ENCODE peak calls at places on chromosomes 5 and 9, in four cellular contexts. One of them, this sample, is unnamed.

GRCh38 chr5:181047288-181047687 is 7.2 kb downstream of the BTNL9 start:
- DNase-seq in psoas muscle: no peak
- DNase-seq in HFFc6: no peak
- DNase-seq in omental fat pad: no peak
- DNase-seq in this sample: no peak

GRCh38 chr5:159510282-159510681 is 180.0 kb upstream of the IL12B start:
- DNase-seq in psoas muscle: peak
- DNase-seq in HFFc6: peak
- DNase-seq in omental fat pad: no peak
- DNase-seq in this sample: no peak

GRCh38 chr5:37926732-37927131 is 86.9 kb upstream of the GDNF start:
- DNase-seq in psoas muscle: no peak
- DNase-seq in HFFc6: no peak
- DNase-seq in omental fat pad: no peak
- DNase-seq in this sample: peak

GRCh38 chr9:3732077-3733038 is 206.6 kb upstream of the RFX3 start:
- DNase-seq in psoas muscle: no peak
- DNase-seq in HFFc6: peak
- DNase-seq in omental fat pad: no peak
- DNase-seq in this sample: no peak

GRCh38 chr5:5403736-5404135 is 18.7 kb upstream of the ICE1 start:
- DNase-seq in psoas muscle: no peak
- DNase-seq in HFFc6: no peak
- DNase-seq in omental fat pad: no peak
- DNase-seq in this sample: no peak

GRCh38 chr9:16960084-16960483 is 89.6 kb upstream of the BNC2 start:
- DNase-seq in psoas muscle: no peak
- DNase-seq in HFFc6: peak
- DNase-seq in omental fat pad: no peak
- DNase-seq in this sample: no peak

GRCh38 chr5:92923885-92924284 is 657.1 kb downstream of the NR2F1-AS1 start:
- DNase-seq in psoas muscle: no peak
- DNase-seq in HFFc6: no peak
- DNase-seq in omental fat pad: no peak
- DNase-seq in this sample: no peak

GRCh38 chr5:33978307-33978706 is 6.2 kb downstream of the SLC45A2 start:
- DNase-seq in psoas muscle: no peak
- DNase-seq in HFFc6: no peak
- DNase-seq in omental fat pad: no peak
- DNase-seq in this sample: no peak

GRCh38 chr9:89797970-89798369 is 193.2 kb downstream of the GADD45G start:
- DNase-seq in psoas muscle: no peak
- DNase-seq in HFFc6: no peak
- DNase-seq in omental fat pad: no peak
- DNase-seq in this sample: no peak

GRCh38 chr5:7857918-7858632 is 7.1 kb upstream of the CFAP90 start:
- DNase-seq in psoas muscle: no peak
- DNase-seq in HFFc6: no peak
- DNase-seq in omental fat pad: no peak
- DNase-seq in this sample: no peak

GRCh38 chr5:168916266-168916665 is 337.1 kb upstream of the PANK3 start:
- DNase-seq in psoas muscle: peak
- DNase-seq in HFFc6: no peak
- DNase-seq in omental fat pad: no peak
- DNase-seq in this sample: no peak

GRCh38 chr9:70256123-70256551 is 2.6 kb upstream of the SMC5 start:
- DNase-seq in psoas muscle: no peak
- DNase-seq in HFFc6: peak
- DNase-seq in omental fat pad: no peak
- DNase-seq in this sample: no peak

GRCh38 chr9:122120672-122121071 is 27.6 kb upstream of the TTLL11 start:
- DNase-seq in psoas muscle: no peak
- DNase-seq in HFFc6: no peak
- DNase-seq in omental fat pad: no peak
- DNase-seq in this sample: no peak

GRCh38 chr5:119828536-119828935 is 199.2 kb downstream of the FAM170A start:
- DNase-seq in psoas muscle: no peak
- DNase-seq in HFFc6: no peak
- DNase-seq in omental fat pad: no peak
- DNase-seq in this sample: no peak

GRCh38 chr9:109821711-109822110 is 41.7 kb downstream of the PALM2AKAP2 start:
- DNase-seq in psoas muscle: no peak
- DNase-seq in HFFc6: peak
- DNase-seq in omental fat pad: no peak
- DNase-seq in this sample: no peak

DNA sequence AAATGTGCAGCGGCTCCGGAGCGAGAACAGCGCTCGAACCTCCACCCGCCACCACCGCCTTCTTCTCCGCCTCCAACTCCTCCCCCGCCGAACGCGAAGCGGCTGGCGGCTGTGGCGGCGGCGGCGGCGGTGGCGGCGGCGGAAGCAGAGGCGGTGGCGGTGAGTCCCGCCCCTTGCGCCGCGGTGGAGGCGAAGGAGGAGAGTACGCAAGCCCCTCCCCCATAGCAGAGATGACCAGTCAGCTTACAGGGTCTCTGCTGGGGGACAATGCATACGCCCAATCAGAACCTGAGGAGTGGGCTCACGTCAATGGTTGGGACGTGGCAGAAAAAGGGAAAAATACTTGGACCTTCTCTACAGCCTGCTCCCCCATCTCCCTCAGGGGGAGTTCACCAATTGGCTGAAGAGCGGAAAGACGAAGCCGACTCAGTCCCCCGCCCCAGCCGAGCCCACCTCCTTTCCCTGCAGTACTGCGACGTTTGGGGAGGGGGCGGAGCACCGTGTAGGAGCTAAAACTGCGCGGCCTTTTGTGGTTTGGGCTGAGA is at the start of gene PJA2:
- DNase-seq in psoas muscle: peak
- DNase-seq in HFFc6: peak
- DNase-seq in omental fat pad: peak
- DNase-seq in this sample: peak
- TF ChIP-seq CTCF in psoas muscle: peak
- TF ChIP-seq CTCF in HFFc6: peak
- TF ChIP-seq CTCF in omental fat pad: no peak
- TF ChIP-seq CTCF in this sample: no peak

DNA sequence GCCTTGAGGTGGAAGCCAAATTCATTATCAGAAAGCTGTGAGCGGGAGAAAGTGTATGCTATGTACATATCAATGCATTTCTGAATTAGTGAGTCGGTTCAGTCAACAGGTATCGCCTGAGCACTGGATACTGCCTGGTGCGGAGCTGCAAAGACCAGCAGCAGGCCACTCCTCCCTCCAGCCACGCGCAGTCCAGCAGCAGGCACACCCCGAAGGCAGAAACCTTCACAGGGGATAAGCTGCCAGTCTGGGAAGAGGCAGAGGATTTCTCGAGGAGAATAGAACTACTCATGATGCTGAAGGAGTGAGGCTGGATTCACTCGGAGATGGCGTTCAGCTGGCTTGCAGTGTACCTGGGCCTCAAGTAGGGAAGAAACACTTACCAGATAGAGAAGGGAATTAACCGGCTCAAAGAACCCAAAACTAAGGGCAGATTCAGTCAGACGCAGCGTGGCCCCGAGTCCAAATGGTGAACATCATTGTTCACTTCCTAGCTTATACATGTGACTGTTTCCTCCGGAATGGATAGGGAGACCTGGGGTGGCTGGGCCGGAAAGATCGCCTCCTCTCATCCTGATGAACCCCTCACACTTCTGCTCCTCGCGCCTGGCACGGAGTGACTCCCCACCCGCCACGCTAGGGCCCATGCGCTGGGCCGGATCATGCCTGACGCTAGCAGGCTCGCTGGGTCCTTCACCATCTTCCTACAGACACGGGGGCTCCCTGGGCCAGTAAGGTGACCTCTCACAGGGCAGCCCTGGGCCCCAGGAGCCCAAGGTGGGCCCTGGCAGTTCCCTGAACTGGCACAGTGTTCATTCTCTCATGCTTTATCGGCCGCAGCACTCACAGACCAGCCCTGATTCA is 78.1 kb upstream of the SPATA31C2 start:
- DNase-seq in psoas muscle: no peak
- DNase-seq in HFFc6: no peak
- DNase-seq in omental fat pad: no peak
- DNase-seq in this sample: no peak
- TF ChIP-seq CTCF in psoas muscle: no peak
- TF ChIP-seq CTCF in HFFc6: no peak
- TF ChIP-seq CTCF in omental fat pad: no peak
- TF ChIP-seq CTCF in this sample: no peak

GRCh38 chr5:106321242-106321641 is 1349.5 kb downstream of the EFNA5 start:
- DNase-seq in psoas muscle: no peak
- DNase-seq in HFFc6: no peak
- DNase-seq in omental fat pad: no peak
- DNase-seq in this sample: no peak
- TF ChIP-seq CTCF in psoas muscle: no peak
- TF ChIP-seq CTCF in HFFc6: no peak
- TF ChIP-seq CTCF in omental fat pad: no peak
- TF ChIP-seq CTCF in this sample: no peak

GRCh38 chr5:52943285-52943684 is 45.9 kb upstream of the ITGA2 start:
- DNase-seq in psoas muscle: no peak
- DNase-seq in HFFc6: no peak
- DNase-seq in omental fat pad: no peak
- DNase-seq in this sample: no peak
- TF ChIP-seq CTCF in psoas muscle: no peak
- TF ChIP-seq CTCF in HFFc6: peak
- TF ChIP-seq CTCF in omental fat pad: no peak
- TF ChIP-seq CTCF in this sample: no peak

GRCh38 chr5:71778678-71779276 is 59.7 kb downstream of the CARTPT start:
- DNase-seq in psoas muscle: no peak
- DNase-seq in HFFc6: peak
- DNase-seq in omental fat pad: no peak
- DNase-seq in this sample: no peak
- TF ChIP-seq CTCF in psoas muscle: peak
- TF ChIP-seq CTCF in HFFc6: peak
- TF ChIP-seq CTCF in omental fat pad: no peak
- TF ChIP-seq CTCF in this sample: peak

DNA sequence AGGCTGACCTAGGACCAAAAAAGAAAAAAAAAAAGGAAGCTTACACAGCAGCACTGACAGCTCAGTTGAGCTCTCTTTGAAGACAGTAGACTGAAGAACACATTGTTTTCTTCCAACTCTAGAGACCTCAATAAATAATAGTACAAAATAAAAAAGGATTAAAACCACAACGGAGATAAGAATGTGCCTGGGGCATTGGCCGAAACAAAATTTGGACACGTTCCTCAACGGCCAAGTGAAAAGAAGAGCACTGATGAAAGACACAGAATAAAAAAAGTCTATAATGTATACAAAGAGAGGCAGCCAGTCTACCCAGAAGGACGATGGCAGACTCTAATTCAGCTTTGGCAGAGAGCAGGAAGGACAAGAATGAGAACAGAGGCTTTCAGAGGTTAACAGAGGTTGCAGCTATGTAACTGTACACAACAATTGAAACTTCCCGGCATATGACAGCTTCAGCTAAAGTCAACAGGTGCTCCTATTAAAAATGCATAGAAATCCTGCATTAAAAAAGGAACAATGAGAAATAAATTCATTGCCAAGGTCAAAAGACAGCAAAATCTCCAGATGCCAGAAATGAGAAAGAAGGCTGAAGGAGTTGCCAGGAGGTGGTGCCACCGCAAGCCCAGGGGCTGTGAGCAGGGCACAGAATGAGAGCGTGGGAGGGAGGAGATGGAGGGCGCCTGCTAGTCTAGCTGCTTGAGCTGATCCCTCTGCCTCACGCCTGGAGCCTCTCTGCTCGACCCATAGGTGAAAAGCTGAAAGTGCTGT is 113.9 kb downstream of the DCP2 start:
- DNase-seq in psoas muscle: no peak
- DNase-seq in HFFc6: no peak
- DNase-seq in omental fat pad: no peak
- DNase-seq in this sample: no peak
- TF ChIP-seq CTCF in psoas muscle: no peak
- TF ChIP-seq CTCF in HFFc6: no peak
- TF ChIP-seq CTCF in omental fat pad: no peak
- TF ChIP-seq CTCF in this sample: no peak

DNA sequence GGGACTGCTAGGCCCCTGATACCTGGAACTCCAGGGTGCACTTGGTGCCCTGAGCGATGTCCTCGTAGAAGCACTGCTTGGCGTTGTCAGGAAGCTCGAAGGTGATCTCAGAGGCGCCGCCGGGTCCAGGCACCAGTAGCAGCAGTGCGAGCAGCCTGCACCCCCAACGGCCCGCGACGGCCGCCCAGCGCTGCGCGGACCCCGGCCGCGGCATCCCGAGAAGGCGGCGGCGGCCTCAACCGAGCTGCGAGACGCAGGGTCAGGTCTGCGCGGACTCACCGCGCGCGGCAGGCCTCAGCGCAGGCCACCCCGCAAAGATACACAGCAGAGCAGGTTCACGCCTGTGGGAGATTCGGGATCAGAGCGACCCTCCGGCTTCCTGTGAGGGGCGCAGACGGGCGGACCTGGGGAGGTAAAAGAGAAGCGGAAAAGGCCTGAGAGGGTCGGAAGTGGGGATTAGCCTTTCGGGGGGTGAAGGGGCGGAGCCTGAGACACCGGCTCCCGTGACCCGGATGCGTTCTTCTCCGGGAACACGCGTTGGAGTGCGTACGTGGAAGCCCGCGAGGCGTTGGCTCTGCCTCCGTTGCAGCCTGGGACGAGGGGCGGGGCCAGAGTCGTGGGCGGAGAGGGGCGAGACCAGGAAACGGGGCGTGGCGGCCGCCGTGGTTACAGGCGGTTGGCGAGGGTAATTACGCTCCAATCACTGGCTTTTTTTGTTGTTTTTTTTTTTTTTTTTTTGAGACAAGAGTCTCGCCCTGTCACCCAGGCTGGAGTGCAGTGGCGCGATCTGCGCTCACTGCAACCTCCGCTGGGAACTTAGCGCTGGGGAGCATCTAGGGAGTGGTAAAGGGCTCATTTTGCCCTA is at the start of gene TMED7:
- DNase-seq in psoas muscle: peak
- DNase-seq in HFFc6: peak
- DNase-seq in omental fat pad: peak
- DNase-seq in this sample: peak
- TF ChIP-seq CTCF in psoas muscle: peak
- TF ChIP-seq CTCF in HFFc6: no peak
- TF ChIP-seq CTCF in omental fat pad: no peak
- TF ChIP-seq CTCF in this sample: no peak

GRCh38 chr9:134983094-134983493 is 65.4 kb upstream of the FCN1 start:
- DNase-seq in psoas muscle: peak
- DNase-seq in HFFc6: no peak
- DNase-seq in omental fat pad: no peak
- DNase-seq in this sample: no peak
- TF ChIP-seq CTCF in psoas muscle: peak
- TF ChIP-seq CTCF in HFFc6: peak
- TF ChIP-seq CTCF in omental fat pad: no peak
- TF ChIP-seq CTCF in this sample: peak

GRCh38 chr5:154575869-154576806 is 98.1 kb upstream of the HAND1 start:
- DNase-seq in psoas muscle: no peak
- DNase-seq in HFFc6: no peak
- DNase-seq in omental fat pad: no peak
- DNase-seq in this sample: no peak
- TF ChIP-seq CTCF in psoas muscle: no peak
- TF ChIP-seq CTCF in HFFc6: no peak
- TF ChIP-seq CTCF in omental fat pad: no peak
- TF ChIP-seq CTCF in this sample: no peak

This sample was measured in D721Med.